ENCODE peak calls at places on chromosomes 12 and 14, in six cellular contexts. S is uterus, E is AG09319, Q is cardiac muscle cell, X is fibroblast of lung, J is heart right ventricle. M is an unnamed sample.

GRCh38 chr12:94704452-94704871 is 54.1 kb upstream of the TMCC3 start:
- DNase-seq in S (peak), E (peak), Q (peak), X (peak), J (no peak), M (peak)

GRCh38 chr14:103404032-103404918 is 19.1 kb downstream of the MARK3 start:
- DNase-seq in S (no peak), E (no peak), Q (peak), X (no peak), J (no peak), M (no peak)

GRCh38 chr12:123941000-123941399 is 31.6 kb downstream of the CCDC92 start:
- DNase-seq in S (no peak), E (no peak), Q (no peak), X (no peak), J (no peak), M (no peak)

GRCh38 chr12:47356129-47356622 is 276.4 kb upstream of the AMIGO2 start:
- DNase-seq in S (no peak), E (no peak), Q (peak), X (peak), J (no peak), M (no peak)

GRCh38 chr12:53179694-53180269 is 740 bp upstream of the ZNF740 start:
- DNase-seq in S (no peak), E (no peak), Q (no peak), X (no peak), J (no peak), M (no peak)

GRCh38 chr12:6140646-6141045 is 16.2 kb upstream of the VWF start:
- DNase-seq in S (no peak), E (no peak), Q (no peak), X (no peak), J (no peak), M (no peak)

GRCh38 chr12:123030686-123031085 is 50.2 kb downstream of the ARL6IP4 start:
- DNase-seq in S (no peak), E (no peak), Q (no peak), X (no peak), J (no peak), M (no peak)

GRCh38 chr14:93005135-93005813 is 82.3 kb downstream of the CHGA start:
- DNase-seq in S (no peak), E (no peak), Q (peak), X (no peak), J (peak), M (no peak)

GRCh38 chr12:118034429-118035193 is 18.1 kb downstream of the RFC5 start:
- DNase-seq in S (no peak), E (no peak), Q (peak), X (peak), J (no peak), M (peak)

GRCh38 chr14:60514378-60515243 is 5.7 kb downstream of the SIX6 start:
- DNase-seq in S (no peak), E (no peak), Q (peak), X (no peak), J (peak), M (no peak)

GRCh38 chr12:2894961-2895360 is 4.3 kb downstream of the TULP3 start:
- DNase-seq in S (no peak), E (no peak), Q (no peak), X (peak), J (no peak), M (no peak)

GRCh38 chr12:118371354-118372282 is 1.1 kb downstream of the TAOK3 start:
- DNase-seq in S (peak), E (no peak), Q (no peak), X (no peak), J (peak), M (no peak)

GRCh38 chr12:90102957-90103652 is 394.5 kb upstream of the ATP2B1 start:
- DNase-seq in S (no peak), E (peak), Q (peak), X (peak), J (no peak), M (no peak)

GRCh38 chr12:44227601-44228000 is 391.7 kb downstream of the TMEM117 start:
- DNase-seq in S (no peak), E (no peak), Q (no peak), X (peak), J (no peak), M (no peak)

GRCh38 chr12:100717733-100718067 is 76.9 kb upstream of the ANO4 start:
- DNase-seq in S (no peak), E (no peak), Q (peak), X (peak), J (no peak), M (no peak)

GRCh38 chr12:89862511-89863331 is 154.1 kb upstream of the ATP2B1 start:
- DNase-seq in S (no peak), E (no peak), Q (no peak), X (peak), J (no peak), M (no peak)

GRCh38 chr12:8662592-8662991 is at the start of gene MFAP5:
- DNase-seq in S (peak), E (peak), Q (peak), X (no peak), J (no peak), M (peak)

GRCh38 chr14:23294734-23295561 is 7.7 kb downstream of the PPP1R3E start:
- DNase-seq in S (peak), E (no peak), Q (peak), X (peak), J (no peak), M (no peak)

GRCh38 chr12:111788178-111788654 is 21.5 kb downstream of the ALDH2 start:
- DNase-seq in S (no peak), E (peak), Q (peak), X (peak), J (peak), M (peak)

GRCh38 chr12:120971299-120972180 is 6.8 kb upstream of the HNF1A start:
- DNase-seq in S (peak), E (peak), Q (peak), X (peak), J (no peak), M (peak)

GRCh38 chr12:84572186-84572585 is 340.4 kb downstream of the SLC6A15 start:
- DNase-seq in S (no peak), E (no peak), Q (no peak), X (no peak), J (no peak), M (no peak)

GRCh38 chr12:130133851-130134562 is 28.3 kb upstream of the FZD10 start:
- DNase-seq in S (no peak), E (no peak), Q (no peak), X (no peak), J (no peak), M (no peak)

GRCh38 chr12:2834581-2835491 is at the start of gene NRIP2:
- DNase-seq in S (peak), E (no peak), Q (peak), X (peak), J (peak), M (no peak)

GRCh38 chr14:41130274-41130673 is 476.4 kb upstream of the LRFN5 start:
- DNase-seq in S (no peak), E (no peak), Q (no peak), X (no peak), J (no peak), M (no peak)

GRCh38 chr14:103108749-103109207 is 14.3 kb downstream of the EXOC3L4 start:
- DNase-seq in S (peak), E (no peak), Q (peak), X (peak), J (no peak), M (no peak)

DNA sequence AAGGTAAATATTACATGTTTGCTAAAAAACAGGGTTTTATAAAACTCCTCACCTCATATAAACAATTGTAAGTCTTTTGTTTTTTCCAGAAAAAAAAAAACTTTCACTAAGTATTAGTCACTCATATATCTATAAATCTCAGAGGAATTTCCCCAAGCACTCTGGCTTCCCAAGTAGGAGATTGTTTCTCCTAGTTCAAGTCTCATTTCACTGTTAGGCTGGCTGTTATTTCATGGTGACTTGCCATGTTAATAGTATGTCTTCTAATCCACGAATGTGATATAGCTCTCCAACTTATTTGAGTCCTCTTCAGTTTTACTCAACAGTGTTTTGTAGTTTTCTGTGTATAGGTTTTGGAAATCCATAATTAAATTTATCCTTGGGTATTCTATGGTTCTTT is 61.6 kb downstream of the CAPZA3 start:
- DNase-seq in S (no peak), E (no peak), Q (peak), X (peak), J (no peak), M (no peak)
- TF ChIP-seq CTCF in S (no peak), E (no peak), Q (no peak), X (no peak), J (no peak), M (no peak)

DNA sequence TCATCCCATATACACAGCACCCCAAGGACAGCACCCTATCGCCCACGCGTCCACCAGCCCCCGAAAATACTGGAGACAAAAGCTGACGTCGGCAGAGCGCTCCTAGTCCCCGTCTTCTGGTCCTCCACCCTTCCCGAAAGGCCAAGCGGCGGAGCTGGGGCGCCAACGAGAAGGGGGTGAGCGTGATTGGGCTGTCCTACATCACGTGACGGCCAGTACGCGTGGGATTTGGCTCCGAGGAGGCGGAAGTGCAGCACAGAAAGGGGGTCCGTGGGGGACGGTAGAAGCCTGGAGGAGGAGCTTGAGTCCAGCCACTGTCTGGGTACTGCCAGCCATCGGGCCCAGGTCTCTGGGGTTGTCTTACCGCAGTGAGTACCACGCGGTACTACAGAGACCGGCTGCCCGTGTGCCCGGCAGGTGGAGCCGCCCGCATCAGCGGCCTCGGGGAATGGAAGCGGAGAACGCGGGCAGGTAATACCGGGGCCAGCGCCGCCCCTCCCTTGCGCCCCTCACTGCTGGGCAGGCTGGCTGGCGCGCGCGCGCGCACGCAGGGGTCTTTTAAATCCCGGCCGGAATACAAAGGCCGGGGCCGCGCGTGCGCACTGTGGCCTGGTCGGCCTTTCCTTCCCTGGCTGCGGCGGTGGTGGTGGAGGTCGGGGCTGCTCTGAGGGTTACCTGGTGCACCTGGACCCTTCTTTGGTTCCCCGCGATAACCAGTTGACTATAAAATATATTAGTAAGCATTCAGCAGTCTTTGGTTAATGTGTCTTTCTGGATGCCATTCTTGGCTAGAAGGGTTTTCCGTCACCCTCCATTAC is at the start of gene TDG:
- DNase-seq in S (peak), E (peak), Q (peak), X (peak), J (peak), M (peak)
- TF ChIP-seq CTCF in S (peak), E (peak), Q (no peak), X (no peak), J (peak), M (peak)

DNA sequence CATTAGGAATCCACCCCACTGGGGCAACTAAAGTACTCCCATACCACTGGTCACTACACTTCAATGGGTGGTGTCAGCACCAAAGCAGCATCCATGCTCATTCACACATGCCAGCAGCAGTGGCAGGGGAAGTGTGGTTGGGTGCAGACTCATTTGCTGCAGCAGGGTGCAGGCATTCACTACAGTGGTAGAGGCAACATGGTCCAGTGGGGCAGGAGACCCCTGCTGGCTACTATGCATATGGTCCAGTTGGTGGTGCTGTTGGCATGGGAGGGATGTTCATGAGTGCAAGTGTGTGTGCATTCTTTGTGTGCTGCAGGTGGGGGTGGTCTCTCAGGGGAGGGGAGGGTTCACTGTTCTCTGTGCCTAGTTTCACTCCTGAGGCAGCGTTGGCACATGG is 908.4 kb upstream of the NOVA1 start:
- DNase-seq in S (no peak), E (no peak), Q (no peak), X (no peak), J (no peak), M (no peak)
- TF ChIP-seq CTCF in S (no peak), E (no peak), Q (no peak), X (no peak), J (no peak), M (no peak)

DNA sequence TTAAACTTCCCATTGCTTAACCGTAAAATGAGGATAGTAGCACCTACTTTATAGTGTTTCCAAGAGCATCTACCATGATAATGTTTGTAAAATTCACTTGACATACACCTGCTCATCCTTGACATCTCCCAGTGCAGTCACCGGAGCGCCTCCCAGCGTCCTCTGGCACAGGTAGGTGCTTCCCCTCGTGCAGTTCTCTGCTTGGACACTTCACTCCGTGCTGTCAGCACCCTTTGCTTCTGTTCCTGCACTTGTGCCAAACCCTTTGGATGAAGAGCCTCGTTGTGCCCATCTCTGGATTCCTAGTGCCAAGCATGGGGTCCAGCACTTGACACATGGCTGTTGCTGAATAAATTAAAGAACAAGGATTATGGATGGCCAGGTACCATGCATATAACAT is 28.3 kb downstream of the ETV6 start:
- DNase-seq in S (no peak), E (no peak), Q (no peak), X (no peak), J (peak), M (no peak)
- TF ChIP-seq CTCF in S (no peak), E (no peak), Q (no peak), X (no peak), J (no peak), M (no peak)

GRCh38 chr12:59088673-59089072 is 168.4 kb upstream of the LRIG3 start:
- DNase-seq in S (no peak), E (no peak), Q (peak), X (peak), J (no peak), M (peak)

GRCh38 chr12:59085680-59086079 is 165.4 kb upstream of the LRIG3 start:
- DNase-seq in S (no peak), E (no peak), Q (no peak), X (peak), J (no peak), M (no peak)

GRCh38 chr12:59087691-59088090 is 167.4 kb upstream of the LRIG3 start:
- DNase-seq in S (no peak), E (no peak), Q (no peak), X (no peak), J (no peak), M (no peak)

GRCh38 chr12:59086124-59086523 is 165.8 kb upstream of the LRIG3 start:
- DNase-seq in S (no peak), E (no peak), Q (no peak), X (no peak), J (no peak), M (no peak)

GRCh38 chr12:59087077-59087673 is 166.9 kb upstream of the LRIG3 start:
- DNase-seq in S (no peak), E (no peak), Q (peak), X (peak), J (no peak), M (no peak)
- TF ChIP-seq CTCF in S (peak), E (peak), Q (peak), X (peak), J (peak), M (peak)

GRCh38 chr12:69291278-69291593 is 51.9 kb downstream of the CPSF6 start:
- DNase-seq in S (no peak), E (no peak), Q (no peak), X (no peak), J (no peak), M (no peak)
- TF ChIP-seq CTCF in S (no peak), E (no peak), Q (no peak), X (no peak), J (no peak), M (no peak)